ENCODE peak calls at places on chromosomes 11 and 22, in seven cellular contexts. R is heart left ventricle, J is neuronal stem cell, W is mesenteric fat pad, M is KG1, Z is B cell, N is AG04450. G is an unnamed sample.

GRCh38 chr11:44874284-44874683 is 76.4 kb downstream of the TP53I11 start:
- DNase-seq in Z (no peak), J (no peak), R (no peak), M (no peak), W (no peak), N (no peak), G (no peak)

GRCh38 chr11:115974703-115975102 is 470.5 kb upstream of the CADM1 start:
- DNase-seq in J (no peak), R (no peak), N (no peak), M (no peak), W (no peak), Z (no peak), G (no peak)

GRCh38 chr11:129023968-129024676 is 81.5 kb upstream of the TP53AIP1 start:
- DNase-seq in J (peak), N (no peak), Z (no peak), M (no peak), R (no peak), W (no peak), G (no peak)

GRCh38 chr11:2142762-2143202 is 3.6 kb upstream of the IGF2 start:
- DNase-seq in Z (no peak), M (no peak), N (no peak), W (no peak), R (no peak), J (no peak), G (peak)

GRCh38 chr11:99256614-99257013 is 235.9 kb downstream of the CNTN5 start:
- DNase-seq in W (no peak), M (no peak), Z (no peak), N (no peak), J (no peak), R (no peak), G (no peak)

GRCh38 chr22:35033635-35034296 is 32.2 kb upstream of the ISX start:
- DNase-seq in M (no peak), N (no peak), W (peak), Z (no peak), J (no peak), R (no peak), G (no peak)

GRCh38 chr11:76330651-76331050 is 50.3 kb downstream of the THAP12 start:
- DNase-seq in M (no peak), R (no peak), J (no peak), N (no peak), W (peak), Z (no peak), G (no peak)

GRCh38 chr11:35338928-35339327 is 80.4 kb downstream of the SLC1A2 start:
- DNase-seq in J (no peak), Z (no peak), W (no peak), M (no peak), R (no peak), N (no peak), G (no peak)

GRCh38 chr11:3086671-3087150 is 29.5 kb upstream of the CARS1 start:
- DNase-seq in M (no peak), J (no peak), Z (no peak), W (no peak), R (no peak), N (no peak), G (peak)

GRCh38 chr11:118462178-118462577 is 25.9 kb downstream of the KMT2A start:
- DNase-seq in R (no peak), W (no peak), N (no peak), Z (no peak), M (no peak), J (no peak), G (no peak)

GRCh38 chr22:43385770-43386641 is 25.8 kb upstream of the MPPED1 start:
- DNase-seq in J (peak), N (peak), W (peak), Z (peak), R (peak), M (peak), G (peak)

GRCh38 chr11:108614086-108614485 is 20.5 kb upstream of the EXPH5 start:
- DNase-seq in W (no peak), R (no peak), M (no peak), Z (no peak), N (no peak), J (no peak), G (no peak)

GRCh38 chr11:75639752-75640151 is 29.1 kb downstream of the MAP6 start:
- DNase-seq in Z (no peak), N (no peak), R (peak), J (no peak), M (no peak), W (no peak), G (no peak)

GRCh38 chr11:75918295-75918694 is 103.3 kb downstream of the UVRAG start:
- DNase-seq in W (no peak), M (no peak), N (no peak), J (no peak), R (no peak), Z (no peak), G (no peak)

GRCh38 chr11:127106142-127106541 is 105.6 kb upstream of the KIRREL3 start:
- DNase-seq in M (no peak), Z (no peak), W (no peak), R (no peak), N (no peak), J (peak), G (no peak)

GRCh38 chr11:128628686-128629085 is 41.3 kb upstream of the ETS1 start:
- DNase-seq in M (no peak), W (no peak), N (no peak), Z (no peak), J (no peak), R (no peak), G (peak)

GRCh38 chr11:18321622-18321990 is 334 bp downstream of the HPS5 start:
- DNase-seq in M (peak), N (no peak), J (no peak), W (no peak), R (no peak), Z (no peak), G (no peak)

GRCh38 chr22:47088480-47089145 is 326.2 kb downstream of the TBC1D22A start:
- DNase-seq in R (no peak), N (no peak), W (peak), J (no peak), Z (peak), M (no peak), G (no peak)

GRCh38 chr22:44567846-44568493 is 69.9 kb upstream of the RTL6 start:
- DNase-seq in J (no peak), R (peak), N (no peak), Z (no peak), M (no peak), W (peak), G (no peak)

GRCh38 chr11:67286621-67287333 is 2.3 kb upstream of the ANKRD13D start:
- DNase-seq in R (peak), M (peak), W (no peak), Z (no peak), J (no peak), N (no peak), G (no peak)

GRCh38 chr11:26244207-26244606 is 87.7 kb upstream of the ANO3 start:
- DNase-seq in J (no peak), R (no peak), M (no peak), N (no peak), W (no peak), Z (no peak), G (no peak)

GRCh38 chr11:47616726-47617416 is 22.7 kb upstream of the C1QTNF4 start:
- DNase-seq in Z (no peak), W (peak), J (no peak), R (no peak), N (peak), M (peak), G (peak)

GRCh38 chr11:78313181-78313788 is 104.3 kb downstream of the GAB2 start:
- DNase-seq in N (no peak), J (no peak), W (no peak), Z (no peak), M (no peak), R (no peak), G (no peak)

GRCh38 chr11:72430743-72431570 is 3.4 kb downstream of the CLPB start:
- DNase-seq in W (no peak), M (peak), R (no peak), J (no peak), Z (no peak), N (peak), G (peak)

GRCh38 chr22:19629720-19630419 is 84.4 kb upstream of the SEPTIN5 start:
- DNase-seq in Z (peak), N (peak), J (peak), M (peak), W (peak), R (peak), G (peak)